ENCODE peak calls at places on chromosomes 1 and 21, in five cellular contexts. Z is HEK293T; P is left kidney; K is cardiac muscle cell; U is NK-92 treated with Interleukin-12 subunit alpha and Interleukin-12 subunit beta, amount 100 ng/mL, for 24 hours. J is an unnamed sample.

GRCh38 chr1:62271137-62271536 is 48.1 kb downstream of the KANK4 start:
- DNase-seq in P (peak; percentile 50), Z (no peak), K (no peak), U (no peak), J (no peak)

GRCh38 chr1:244112646-244113045 is 61.6 kb downstream of the ZBTB18 start:
- DNase-seq in Z (no peak), P (no peak), U (no peak), K (peak; percentile 71), J (no peak)

GRCh38 chr1:33319186-33319948 is 1.5 kb downstream of the A3GALT2 start:
- DNase-seq in Z (no peak), P (no peak), K (no peak), U (no peak), J (no peak)

GRCh38 chr1:63686696-63687095 is 87.1 kb upstream of the ROR1 start:
- DNase-seq in Z (no peak), K (no peak), P (no peak), U (no peak), J (no peak)

GRCh38 chr1:9235123-9235513 is 544 bp downstream of the H6PD start:
- DNase-seq in P (peak; percentile 74), K (peak; percentile 81), U (no peak), Z (peak; percentile 54), J (no peak)

GRCh38 chr1:76269175-76269574 is 194.6 kb downstream of the ST6GALNAC3 start:
- DNase-seq in Z (no peak), U (no peak), K (peak; percentile 82), P (peak; percentile 54), J (peak; percentile 48)

GRCh38 chr1:29033829-29034466 is 89.8 kb downstream of the TMEM200B start:
- DNase-seq in U (no peak), K (peak; percentile 67), Z (peak; percentile 67), P (peak; percentile 58), J (peak; percentile 52)

GRCh38 chr21:45417951-45418300 is 13.0 kb downstream of the COL18A1 start:
- DNase-seq in K (no peak), P (no peak), Z (no peak), U (no peak), J (no peak)

GRCh38 chr1:36981771-36982622 is 52.3 kb downstream of the GRIK3 start:
- DNase-seq in Z (no peak), U (no peak), K (no peak), P (peak; percentile 69), J (no peak)

GRCh38 chr1:20325844-20326323 is 35.2 kb downstream of the VWA5B1 start:
- DNase-seq in U (no peak), P (no peak), Z (no peak), K (no peak), J (no peak)

GRCh38 chr21:15895142-15896106 is 165.6 kb downstream of the USP25 start:
- DNase-seq in U (no peak), P (peak; percentile 9), K (peak; percentile 10), Z (no peak), J (no peak)

GRCh38 chr1:182384387-182384960 is 7.1 kb downstream of the GLUL start:
- DNase-seq in K (no peak), Z (no peak), U (no peak), P (no peak), J (no peak)

GRCh38 chr1:203546274-203546673 is 52.3 kb downstream of the OPTC start:
- DNase-seq in U (no peak), K (no peak), P (no peak), Z (no peak), J (no peak)

GRCh38 chr1:234731371-234732085 is 121.5 kb upstream of the IRF2BP2 start:
- DNase-seq in K (no peak), P (no peak), U (no peak), Z (no peak), J (no peak)

GRCh38 chr1:197621761-197622160 is 153.5 kb downstream of the DENND1B start:
- DNase-seq in U (no peak), P (no peak), Z (no peak), K (no peak), J (no peak)

GRCh38 chr1:22508329-22508728 is 55.0 kb upstream of the EPHA8 start:
- DNase-seq in K (no peak), Z (no peak), P (peak; percentile 80), U (no peak), J (no peak)

GRCh38 chr1:93129507-93130099 is 50.5 kb downstream of the MTF2 start:
- DNase-seq in Z (no peak), P (no peak), U (no peak), K (no peak), J (no peak)

GRCh38 chr1:195376190-195376589 is 1232.0 kb downstream of the KCNT2 start:
- DNase-seq in K (no peak), P (no peak), Z (peak; percentile 9), U (no peak), J (peak; percentile 8)

GRCh38 chr1:196877964-196878363 is 9.9 kb upstream of the CFHR4 start:
- DNase-seq in P (peak; percentile 70), U (no peak), Z (peak; percentile 12), K (peak; percentile 18), J (no peak)